ENCODE peak calls at places on chromosomes 7 and 10, in five cellular contexts. One of them, this sample, is unnamed.

GRCh38 chr7:105014725-105015630 is 973 bp downstream of the KMT2E start:
- DNase-seq in stimulated activated CD4-positive, alpha-beta T cell treated with anti-CD3 and anti-CD28 coated beads, Interleukin-2, amount 100 ng/mL, for 24 hours: peak
- DNase-seq in glomerular endothelial cell: no peak
- DNase-seq in OCI-M1: peak
- DNase-seq in AG20443: peak
- DNase-seq in this sample: peak

GRCh38 chr10:71433983-71434744 is 37.4 kb downstream of the CDH23 start:
- DNase-seq in stimulated activated CD4-positive, alpha-beta T cell treated with anti-CD3 and anti-CD28 coated beads, Interleukin-2, amount 100 ng/mL, for 24 hours: no peak
- DNase-seq in glomerular endothelial cell: no peak
- DNase-seq in OCI-M1: no peak
- DNase-seq in AG20443: no peak
- DNase-seq in this sample: no peak

GRCh38 chr7:116330961-116331360 is 120.6 kb downstream of the TES start:
- DNase-seq in stimulated activated CD4-positive, alpha-beta T cell treated with anti-CD3 and anti-CD28 coated beads, Interleukin-2, amount 100 ng/mL, for 24 hours: no peak
- DNase-seq in glomerular endothelial cell: no peak
- DNase-seq in OCI-M1: no peak
- DNase-seq in AG20443: no peak
- DNase-seq in this sample: no peak

GRCh38 chr10:113059001-113059780 is 109.1 kb downstream of the TCF7L2 start:
- DNase-seq in stimulated activated CD4-positive, alpha-beta T cell treated with anti-CD3 and anti-CD28 coated beads, Interleukin-2, amount 100 ng/mL, for 24 hours: no peak
- DNase-seq in glomerular endothelial cell: no peak
- DNase-seq in OCI-M1: no peak
- DNase-seq in AG20443: peak
- DNase-seq in this sample: no peak

GRCh38 chr10:338176-339037 is 203.2 kb downstream of the ZMYND11 start:
- DNase-seq in stimulated activated CD4-positive, alpha-beta T cell treated with anti-CD3 and anti-CD28 coated beads, Interleukin-2, amount 100 ng/mL, for 24 hours: no peak
- DNase-seq in glomerular endothelial cell: no peak
- DNase-seq in OCI-M1: no peak
- DNase-seq in AG20443: no peak
- DNase-seq in this sample: no peak

GRCh38 chr7:107125475-107125874 is 43.3 kb upstream of the HBP1 start:
- DNase-seq in stimulated activated CD4-positive, alpha-beta T cell treated with anti-CD3 and anti-CD28 coated beads, Interleukin-2, amount 100 ng/mL, for 24 hours: no peak
- DNase-seq in glomerular endothelial cell: no peak
- DNase-seq in OCI-M1: no peak
- DNase-seq in AG20443: no peak
- DNase-seq in this sample: peak

GRCh38 chr10:126905776-126906703 is 812 bp downstream of the DOCK1 start:
- DNase-seq in stimulated activated CD4-positive, alpha-beta T cell treated with anti-CD3 and anti-CD28 coated beads, Interleukin-2, amount 100 ng/mL, for 24 hours: no peak
- DNase-seq in glomerular endothelial cell: no peak
- DNase-seq in OCI-M1: no peak
- DNase-seq in AG20443: peak
- DNase-seq in this sample: no peak

GRCh38 chr10:124697837-124698559 is 46.2 kb downstream of the FAM53B start:
- DNase-seq in stimulated activated CD4-positive, alpha-beta T cell treated with anti-CD3 and anti-CD28 coated beads, Interleukin-2, amount 100 ng/mL, for 24 hours: peak
- DNase-seq in glomerular endothelial cell: no peak
- DNase-seq in OCI-M1: no peak
- DNase-seq in AG20443: peak
- DNase-seq in this sample: no peak

GRCh38 chr10:80187465-80188409 is 17.6 kb downstream of the ANXA11 start:
- DNase-seq in stimulated activated CD4-positive, alpha-beta T cell treated with anti-CD3 and anti-CD28 coated beads, Interleukin-2, amount 100 ng/mL, for 24 hours: peak
- DNase-seq in glomerular endothelial cell: no peak
- DNase-seq in OCI-M1: peak
- DNase-seq in AG20443: no peak
- DNase-seq in this sample: no peak

GRCh38 chr7:18370689-18371088 is 124.9 kb upstream of the HDAC9 start:
- DNase-seq in stimulated activated CD4-positive, alpha-beta T cell treated with anti-CD3 and anti-CD28 coated beads, Interleukin-2, amount 100 ng/mL, for 24 hours: no peak
- DNase-seq in glomerular endothelial cell: no peak
- DNase-seq in OCI-M1: no peak
- DNase-seq in AG20443: no peak
- DNase-seq in this sample: no peak

GRCh38 chr7:111958889-111959288 is 247.3 kb downstream of the DOCK4 start:
- DNase-seq in stimulated activated CD4-positive, alpha-beta T cell treated with anti-CD3 and anti-CD28 coated beads, Interleukin-2, amount 100 ng/mL, for 24 hours: no peak
- DNase-seq in glomerular endothelial cell: no peak
- DNase-seq in OCI-M1: no peak
- DNase-seq in AG20443: no peak
- DNase-seq in this sample: peak

GRCh38 chr7:16318989-16319915 is 102.1 kb downstream of the CRPPA start:
- DNase-seq in stimulated activated CD4-positive, alpha-beta T cell treated with anti-CD3 and anti-CD28 coated beads, Interleukin-2, amount 100 ng/mL, for 24 hours: no peak
- DNase-seq in glomerular endothelial cell: peak
- DNase-seq in OCI-M1: peak
- DNase-seq in AG20443: no peak
- DNase-seq in this sample: no peak

This sample was measured in NCI-H1092 treated with DMSO at 0.1 percent for 48 hours.